ENCODE peak calls at places on chromosome 6, in seven cellular contexts. One of them, this sample, is unnamed.

GRCh38 chr6:164870175-164870574 is 439.2 kb downstream of the C6orf118 start:
- DNase-seq in GM06990: no peak
- DNase-seq in Calu3: no peak
- DNase-seq in fibroblast of mammary gland: no peak
- DNase-seq in NCI-H460: no peak
- DNase-seq in T-cell: no peak
- DNase-seq in EH: no peak
- DNase-seq in this sample: no peak

GRCh38 chr6:3551716-3552511 is 95.1 kb upstream of the SLC22A23 start:
- DNase-seq in GM06990: no peak
- DNase-seq in Calu3: no peak
- DNase-seq in fibroblast of mammary gland: no peak
- DNase-seq in NCI-H460: no peak
- DNase-seq in T-cell: no peak
- DNase-seq in EH: no peak
- DNase-seq in this sample: no peak

GRCh38 chr6:12024715-12025434 is 12.8 kb downstream of the HIVEP1 start:
- DNase-seq in GM06990: no peak
- DNase-seq in Calu3: no peak
- DNase-seq in fibroblast of mammary gland: no peak
- DNase-seq in NCI-H460: no peak
- DNase-seq in T-cell: no peak
- DNase-seq in EH: peak
- DNase-seq in this sample: no peak

GRCh38 chr6:42790549-42791181 is 8.8 kb downstream of the BICRAL start:
- DNase-seq in GM06990: no peak
- DNase-seq in Calu3: no peak
- DNase-seq in fibroblast of mammary gland: no peak
- DNase-seq in NCI-H460: no peak
- DNase-seq in T-cell: no peak
- DNase-seq in EH: no peak
- DNase-seq in this sample: no peak

GRCh38 chr6:22343864-22344263 is 47.0 kb upstream of the PRL start:
- DNase-seq in GM06990: no peak
- DNase-seq in Calu3: no peak
- DNase-seq in fibroblast of mammary gland: no peak
- DNase-seq in NCI-H460: no peak
- DNase-seq in T-cell: no peak
- DNase-seq in EH: no peak
- DNase-seq in this sample: no peak

GRCh38 chr6:38345586-38345985 is 294.1 kb downstream of the BTBD9 start:
- DNase-seq in GM06990: no peak
- DNase-seq in Calu3: no peak
- DNase-seq in fibroblast of mammary gland: no peak
- DNase-seq in NCI-H460: no peak
- DNase-seq in T-cell: no peak
- DNase-seq in EH: no peak
- DNase-seq in this sample: no peak

GRCh38 chr6:14537061-14537460 is 419.5 kb downstream of the CD83 start:
- DNase-seq in GM06990: no peak
- DNase-seq in Calu3: no peak
- DNase-seq in fibroblast of mammary gland: peak
- DNase-seq in NCI-H460: no peak
- DNase-seq in T-cell: no peak
- DNase-seq in EH: no peak
- DNase-seq in this sample: no peak

GRCh38 chr6:156974897-156975296 is 197.7 kb downstream of the ARID1B start:
- DNase-seq in GM06990: no peak
- DNase-seq in Calu3: no peak
- DNase-seq in fibroblast of mammary gland: no peak
- DNase-seq in NCI-H460: no peak
- DNase-seq in T-cell: no peak
- DNase-seq in EH: no peak
- DNase-seq in this sample: no peak

GRCh38 chr6:137754366-137754765 is 112.7 kb upstream of the TNFAIP3 start:
- DNase-seq in GM06990: peak
- DNase-seq in Calu3: no peak
- DNase-seq in fibroblast of mammary gland: no peak
- DNase-seq in NCI-H460: no peak
- DNase-seq in T-cell: no peak
- DNase-seq in EH: no peak
- DNase-seq in this sample: no peak

GRCh38 chr6:111534366-111534765 is 51.3 kb upstream of the REV3L start:
- DNase-seq in GM06990: no peak
- DNase-seq in Calu3: peak
- DNase-seq in fibroblast of mammary gland: peak
- DNase-seq in NCI-H460: no peak
- DNase-seq in T-cell: no peak
- DNase-seq in EH: no peak
- DNase-seq in this sample: no peak

GRCh38 chr6:35980991-35981645 is 43.3 kb downstream of the SLC26A8 start:
- DNase-seq in GM06990: no peak
- DNase-seq in Calu3: no peak
- DNase-seq in fibroblast of mammary gland: no peak
- DNase-seq in NCI-H460: no peak
- DNase-seq in T-cell: no peak
- DNase-seq in EH: no peak
- DNase-seq in this sample: no peak

GRCh38 chr6:33162471-33162870 is 29.8 kb downstream of the COL11A2 start:
- DNase-seq in GM06990: no peak
- DNase-seq in Calu3: no peak
- DNase-seq in fibroblast of mammary gland: no peak
- DNase-seq in NCI-H460: no peak
- DNase-seq in T-cell: no peak
- DNase-seq in EH: no peak
- DNase-seq in this sample: no peak

GRCh38 chr6:53476979-53477378 is 67.9 kb downstream of the GCLC start:
- DNase-seq in GM06990: no peak
- DNase-seq in Calu3: no peak
- DNase-seq in fibroblast of mammary gland: no peak
- DNase-seq in NCI-H460: no peak
- DNase-seq in T-cell: no peak
- DNase-seq in EH: peak
- DNase-seq in this sample: no peak

GRCh38 chr6:132058975-132059374 is 107.8 kb upstream of the CCN2 start:
- DNase-seq in GM06990: no peak
- DNase-seq in Calu3: no peak
- DNase-seq in fibroblast of mammary gland: peak
- DNase-seq in NCI-H460: no peak
- DNase-seq in T-cell: no peak
- DNase-seq in EH: peak
- DNase-seq in this sample: no peak

GRCh38 chr6:3343089-3343901 is 84.5 kb downstream of the PSMG4 start:
- DNase-seq in GM06990: no peak
- DNase-seq in Calu3: no peak
- DNase-seq in fibroblast of mammary gland: no peak
- DNase-seq in NCI-H460: no peak
- DNase-seq in T-cell: no peak
- DNase-seq in EH: no peak
- DNase-seq in this sample: no peak

GRCh38 chr6:431986-432385 is 40.4 kb downstream of the IRF4 start:
- DNase-seq in GM06990: no peak
- DNase-seq in Calu3: peak
- DNase-seq in fibroblast of mammary gland: peak
- DNase-seq in NCI-H460: no peak
- DNase-seq in T-cell: no peak
- DNase-seq in EH: no peak
- DNase-seq in this sample: peak

GRCh38 chr6:72580281-72580940 is 41.5 kb upstream of the KCNQ5 start:
- DNase-seq in GM06990: no peak
- DNase-seq in Calu3: peak
- DNase-seq in fibroblast of mammary gland: peak
- DNase-seq in NCI-H460: peak
- DNase-seq in T-cell: no peak
- DNase-seq in EH: peak
- DNase-seq in this sample: no peak

GRCh38 chr6:30200551-30201281 is 12.5 kb downstream of the TRIM26 start:
- DNase-seq in GM06990: no peak
- DNase-seq in Calu3: no peak
- DNase-seq in fibroblast of mammary gland: no peak
- DNase-seq in NCI-H460: no peak
- DNase-seq in T-cell: no peak
- DNase-seq in EH: no peak
- DNase-seq in this sample: no peak

GRCh38 chr6:79525272-79526100 is 11.7 kb downstream of the LCA5 start:
- DNase-seq in GM06990: no peak
- DNase-seq in Calu3: peak
- DNase-seq in fibroblast of mammary gland: peak
- DNase-seq in NCI-H460: no peak
- DNase-seq in T-cell: no peak
- DNase-seq in EH: no peak
- DNase-seq in this sample: no peak

GRCh38 chr6:22072939-22073338 is 223.9 kb downstream of the PRL start:
- DNase-seq in GM06990: no peak
- DNase-seq in Calu3: no peak
- DNase-seq in fibroblast of mammary gland: no peak
- DNase-seq in NCI-H460: no peak
- DNase-seq in T-cell: no peak
- DNase-seq in EH: peak
- DNase-seq in this sample: no peak

GRCh38 chr6:39962831-39963230 is 28.6 kb upstream of the MOCS1 start:
- DNase-seq in GM06990: no peak
- DNase-seq in Calu3: no peak
- DNase-seq in fibroblast of mammary gland: no peak
- DNase-seq in NCI-H460: no peak
- DNase-seq in T-cell: no peak
- DNase-seq in EH: peak
- DNase-seq in this sample: no peak

GRCh38 chr6:87909849-87910248 is 137.8 kb upstream of the SPACA1 start:
- DNase-seq in GM06990: no peak
- DNase-seq in Calu3: peak
- DNase-seq in fibroblast of mammary gland: peak
- DNase-seq in NCI-H460: no peak
- DNase-seq in T-cell: no peak
- DNase-seq in EH: peak
- DNase-seq in this sample: no peak

GRCh38 chr6:129555206-129555832 is 154.7 kb downstream of the ARHGAP18 start:
- DNase-seq in GM06990: no peak
- DNase-seq in Calu3: no peak
- DNase-seq in fibroblast of mammary gland: peak
- DNase-seq in NCI-H460: no peak
- DNase-seq in T-cell: no peak
- DNase-seq in EH: peak
- DNase-seq in this sample: no peak

GRCh38 chr6:91193446-91193845 is 606.6 kb upstream of the MAP3K7 start:
- DNase-seq in GM06990: no peak
- DNase-seq in Calu3: no peak
- DNase-seq in fibroblast of mammary gland: no peak
- DNase-seq in NCI-H460: no peak
- DNase-seq in T-cell: no peak
- DNase-seq in EH: no peak
- DNase-seq in this sample: no peak

GRCh38 chr6:3468585-3468984 is 11.7 kb upstream of the SLC22A23 start:
- DNase-seq in GM06990: no peak
- DNase-seq in Calu3: no peak
- DNase-seq in fibroblast of mammary gland: no peak
- DNase-seq in NCI-H460: no peak
- DNase-seq in T-cell: no peak
- DNase-seq in EH: no peak
- DNase-seq in this sample: no peak

GRCh38 chr6:165515963-165516624 is 146.9 kb downstream of the PDE10A start:
- DNase-seq in GM06990: no peak
- DNase-seq in Calu3: no peak
- DNase-seq in fibroblast of mammary gland: peak
- DNase-seq in NCI-H460: peak
- DNase-seq in T-cell: no peak
- DNase-seq in EH: no peak
- DNase-seq in this sample: no peak

GRCh38 chr6:17043148-17043522 is 58.7 kb upstream of the STMND1 start:
- DNase-seq in GM06990: no peak
- DNase-seq in Calu3: no peak
- DNase-seq in fibroblast of mammary gland: no peak
- DNase-seq in NCI-H460: no peak
- DNase-seq in T-cell: no peak
- DNase-seq in EH: no peak
- DNase-seq in this sample: no peak

This sample was measured in naive thymus-derived CD4-positive, alpha-beta T cell.